ENCODE peak calls at places on chromosomes 13 and 19, in nine cellular contexts. O, T, G, V, X, S, Q, D and F are unnamed samples.

GRCh38 chr19:4555657-4556561 is 3.6 kb downstream of the SEMA6B start:
- DNase-seq in O (no peak), T (no peak), G (no peak), V (no peak), X (no peak), S (no peak), Q (peak), D (peak), F (no peak)

GRCh38 chr19:979318-979741 is 4.8 kb upstream of the WDR18 start:
- DNase-seq in O (no peak), T (no peak), G (no peak), V (no peak), X (no peak), S (no peak), Q (no peak), D (no peak), F (no peak)

GRCh38 chr19:19232231-19232630 is 20.5 kb downstream of the NCAN start:
- DNase-seq in O (no peak), T (no peak), G (no peak), V (no peak), X (no peak), S (no peak), Q (no peak), D (no peak), F (no peak)

GRCh38 chr19:688214-688613 is 7.0 kb downstream of the PRSS57 start:
- DNase-seq in O (no peak), T (no peak), G (no peak), V (no peak), X (no peak), S (no peak), Q (no peak), D (no peak), F (no peak)

GRCh38 chr19:5018224-5019015 is 49.5 kb downstream of the KDM4B start:
- DNase-seq in O (no peak), T (peak), G (no peak), V (no peak), X (peak), S (no peak), Q (no peak), D (no peak), F (no peak)

GRCh38 chr19:43780706-43781525 is at the start of gene KCNN4:
- DNase-seq in O (no peak), T (peak), G (peak), V (peak), X (no peak), S (peak), Q (peak), D (peak), F (no peak)

GRCh38 chr19:18940791-18941627 is at the start of gene HOMER3:
- DNase-seq in O (peak), T (peak), G (peak), V (peak), X (peak), S (peak), Q (no peak), D (peak), F (no peak)

GRCh38 chr19:48896191-48896720 is 2.3 kb downstream of the TULP2 start:
- DNase-seq in O (peak), T (no peak), G (peak), V (peak), X (peak), S (peak), Q (no peak), D (no peak), F (no peak)

GRCh38 chr19:7679017-7679720 is 1.5 kb upstream of the TRAPPC5 start:
- DNase-seq in O (no peak), T (no peak), G (no peak), V (peak), X (no peak), S (peak), Q (no peak), D (no peak), F (no peak)

GRCh38 chr19:1979642-1980041 is 35.9 kb downstream of the BTBD2 start:
- DNase-seq in O (no peak), T (no peak), G (no peak), V (no peak), X (no peak), S (no peak), Q (no peak), D (no peak), F (no peak)

GRCh38 chr19:13717194-13717643 is 47.1 kb upstream of the MRI1 start:
- DNase-seq in O (no peak), T (no peak), G (no peak), V (no peak), X (no peak), S (no peak), Q (no peak), D (no peak), F (no peak)

DNA sequence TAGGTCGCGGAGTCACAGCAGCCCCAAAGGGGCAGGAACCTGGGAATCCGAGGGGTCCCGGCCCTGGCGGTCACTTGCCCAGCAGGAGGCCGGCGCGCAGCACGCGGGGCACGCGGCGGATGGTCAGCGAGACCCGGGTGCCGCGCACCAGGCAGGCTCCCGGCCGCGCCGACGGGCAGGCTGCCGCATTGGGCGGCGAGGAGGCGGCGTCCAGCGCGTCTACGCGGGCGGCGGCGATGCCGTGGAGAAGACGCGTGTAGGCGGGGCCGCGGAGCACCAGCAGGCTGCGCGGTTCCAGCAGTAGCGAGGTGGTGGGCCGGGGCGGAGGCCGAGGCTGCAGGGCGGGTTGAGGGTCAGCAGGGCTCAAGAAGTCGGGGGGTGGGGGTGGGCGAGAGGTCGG is 607 bp upstream of the SYNE4 start:
- DNase-seq in O (peak), T (peak), G (peak), V (peak), X (peak), S (peak), Q (no peak), D (peak), F (no peak)
- TF ChIP-seq CTCF in O (no peak), T (no peak), G (no peak), V (no peak), X (no peak), S (no peak), Q (no peak), D (no peak), F (no peak)

DNA sequence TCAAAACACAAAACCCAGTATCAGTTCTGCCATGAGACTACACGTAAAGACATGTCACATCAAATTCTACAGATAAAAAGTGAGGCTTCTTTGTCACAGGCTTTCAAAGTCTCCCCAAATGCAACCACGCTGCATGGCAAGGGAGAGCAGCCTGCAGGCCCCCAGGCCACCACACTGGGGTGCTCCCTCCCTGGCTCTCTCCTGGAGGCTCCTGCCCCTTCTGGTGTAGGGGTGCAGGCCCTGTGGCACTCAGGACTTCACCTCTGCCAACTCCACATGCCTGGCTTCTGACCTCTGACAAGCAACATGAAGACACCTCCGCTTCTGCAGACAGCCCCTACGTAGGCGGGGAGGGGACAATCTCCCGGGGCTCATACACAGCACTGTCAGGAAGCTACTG is 14.3 kb downstream of the AKAP8 start:
- DNase-seq in O (no peak), T (no peak), G (no peak), V (no peak), X (no peak), S (no peak), Q (no peak), D (no peak), F (no peak)
- TF ChIP-seq CTCF in O (no peak), T (no peak), G (no peak), V (no peak), X (no peak), S (no peak), Q (no peak), D (no peak), F (no peak)

GRCh38 chr19:51065221-51065960 is 499 bp upstream of the KLK13 start:
- DNase-seq in O (peak), T (no peak), G (no peak), V (no peak), X (peak), S (no peak), Q (no peak), D (no peak), F (no peak)
- TF ChIP-seq CTCF in O (no peak), T (no peak), G (no peak), V (no peak), X (no peak), S (no peak), Q (no peak), D (no peak), F (no peak)

GRCh38 chr13:49376121-49376520 is 67.7 kb downstream of the CAB39L start:
- DNase-seq in O (no peak), T (no peak), G (no peak), V (no peak), X (no peak), S (no peak), Q (no peak), D (no peak), F (no peak)
- TF ChIP-seq CTCF in O (no peak), T (no peak), G (no peak), V (no peak), X (no peak), S (no peak), Q (no peak), D (no peak), F (no peak)

GRCh38 chr19:3328743-3329142 is 37.6 kb upstream of the NFIC start:
- DNase-seq in O (no peak), T (no peak), G (no peak), V (no peak), X (no peak), S (no peak), Q (no peak), D (no peak), F (no peak)
- TF ChIP-seq CTCF in O (no peak), T (no peak), G (no peak), V (no peak), X (no peak), S (no peak), Q (no peak), D (no peak), F (no peak)

DNA sequence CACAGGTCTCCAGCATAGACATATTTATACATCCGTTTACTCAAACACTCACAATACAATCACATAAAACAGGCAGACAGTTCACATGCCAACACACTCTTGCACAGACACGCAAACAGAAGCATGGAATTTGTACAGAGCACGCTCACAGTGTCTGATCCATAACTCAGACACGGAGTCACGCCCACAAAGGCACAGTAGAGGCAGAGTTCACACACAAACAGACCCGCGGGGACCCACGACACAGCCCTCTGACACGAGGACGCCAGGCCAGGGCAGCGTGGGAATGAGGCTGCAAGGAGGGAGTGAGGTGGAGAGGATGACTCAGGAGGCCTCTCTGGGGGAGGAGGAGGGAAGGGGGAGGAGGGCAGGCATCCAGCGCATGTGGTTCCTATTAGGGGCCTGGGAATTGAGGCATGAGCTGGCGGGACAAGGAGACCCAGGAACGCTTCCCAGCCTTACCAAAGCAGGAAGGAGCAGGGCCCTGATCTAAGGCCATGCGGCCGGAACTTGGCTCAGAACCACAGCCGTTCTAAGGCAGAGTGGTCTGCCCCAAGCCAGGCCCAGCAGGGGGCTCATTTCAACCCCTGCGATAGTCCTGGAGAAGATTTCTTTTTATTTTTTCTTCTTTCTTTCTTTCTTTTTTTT is 9.1 kb upstream of the OLFM2 start:
- DNase-seq in O (peak), T (peak), G (peak), V (no peak), X (peak), S (no peak), Q (no peak), D (peak), F (no peak)
- TF ChIP-seq CTCF in O (no peak), T (peak), G (no peak), V (no peak), X (peak), S (no peak), Q (no peak), D (no peak), F (no peak)

GRCh38 chr19:44814132-44814470 is 5.2 kb downstream of the BCAM start:
- DNase-seq in O (no peak), T (no peak), G (no peak), V (no peak), X (no peak), S (no peak), Q (no peak), D (no peak), F (no peak)

GRCh38 chr19:44812142-44812718 is 3.3 kb downstream of the BCAM start:
- DNase-seq in O (no peak), T (no peak), G (no peak), V (no peak), X (no peak), S (no peak), Q (no peak), D (no peak), F (no peak)

GRCh38 chr19:44810555-44811447 is 1.9 kb downstream of the BCAM start:
- DNase-seq in O (no peak), T (no peak), G (no peak), V (no peak), X (no peak), S (no peak), Q (no peak), D (no peak), F (no peak)

GRCh38 chr19:44814517-44814916 is 5.6 kb downstream of the BCAM start:
- DNase-seq in O (no peak), T (no peak), G (no peak), V (no peak), X (no peak), S (no peak), Q (no peak), D (no peak), F (no peak)

GRCh38 chr19:44813331-44814131 is 4.6 kb downstream of the BCAM start:
- DNase-seq in O (no peak), T (no peak), G (no peak), V (no peak), X (no peak), S (no peak), Q (no peak), D (no peak), F (no peak)
- TF ChIP-seq CTCF in O (no peak), T (peak), G (no peak), V (no peak), X (no peak), S (no peak), Q (peak), D (no peak), F (no peak)

GRCh38 chr13:111516712-111517640 is 196.5 kb downstream of the TEX29 start:
- DNase-seq in O (peak), T (no peak), G (no peak), V (no peak), X (no peak), S (no peak), Q (no peak), D (no peak), F (no peak)

GRCh38 chr13:111519041-111519440 is 198.6 kb downstream of the TEX29 start:
- DNase-seq in O (peak), T (no peak), G (no peak), V (no peak), X (no peak), S (no peak), Q (no peak), D (no peak), F (no peak)

GRCh38 chr13:111517641-111518010 is 197.2 kb downstream of the TEX29 start:
- DNase-seq in O (no peak), T (no peak), G (no peak), V (no peak), X (no peak), S (no peak), Q (no peak), D (no peak), F (no peak)

GRCh38 chr13:111519490-111520170 is 199.2 kb downstream of the TEX29 start:
- DNase-seq in O (peak), T (no peak), G (no peak), V (no peak), X (no peak), S (no peak), Q (no peak), D (no peak), F (no peak)

GRCh38 chr13:111518161-111518791 is 197.8 kb downstream of the TEX29 start:
- DNase-seq in O (peak), T (no peak), G (no peak), V (no peak), X (no peak), S (no peak), Q (no peak), D (no peak), F (no peak)
- TF ChIP-seq CTCF in O (no peak), T (no peak), G (no peak), V (no peak), X (no peak), S (no peak), Q (peak), D (no peak), F (peak)

DNA sequence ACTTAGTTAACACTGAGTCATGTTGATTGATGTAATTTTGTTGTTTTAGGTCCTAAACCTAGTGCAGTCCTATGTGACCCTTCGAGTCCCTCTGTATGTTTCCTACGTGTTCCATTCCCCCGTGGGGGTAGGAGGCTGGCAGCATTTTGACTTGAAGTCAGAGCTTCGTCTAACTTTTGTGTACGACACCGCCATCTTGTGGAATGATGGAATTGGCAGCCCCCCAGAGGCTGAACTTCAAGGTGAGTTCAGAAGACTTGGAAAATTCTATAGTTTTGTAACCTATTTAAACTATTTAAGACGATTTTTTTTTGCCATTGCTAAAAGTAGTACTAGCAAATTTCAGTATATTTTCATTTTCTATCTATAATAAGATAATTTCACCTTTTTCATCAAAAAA is 117.9 kb downstream of the STOML3 start:
- DNase-seq in O (no peak), T (no peak), G (no peak), V (no peak), X (peak), S (peak), Q (peak), D (no peak), F (peak)
- TF ChIP-seq CTCF in O (no peak), T (peak), G (peak), V (peak), X (peak), S (peak), Q (peak), D (peak), F (peak)